ENCODE peak calls at places on chromosomes 13 and 19, in four cellular contexts. D is heart left ventricle, G is breast epithelium, B is thyroid gland. T is an unnamed sample. For H3K9me3, the result is how much of the 10 kb centered on the place peaks cover.

GRCh38 chr13:76522083-76522755 is 364.0 kb downstream of the KCTD12 start:
- DNase-seq in D (no peak), G (no peak), B (no peak), T (no peak)

GRCh38 chr13:42174344-42175162 is 97.4 kb upstream of the AKAP11 start:
- DNase-seq in D (no peak), G (no peak), B (no peak), T (no peak)

GRCh38 chr19:39677931-39678889 is 22.5 kb downstream of the LGALS16 start:
- DNase-seq in D (no peak), G (peak), B (peak), T (no peak)

GRCh38 chr19:7242601-7243258 is 51.5 kb downstream of the INSR start:
- DNase-seq in D (no peak), G (no peak), B (peak), T (no peak)

GRCh38 chr19:45470147-45471081 is 2.6 kb downstream of the FOSB start:
- DNase-seq in D (peak), G (no peak), B (peak), T (peak)

GRCh38 chr19:3538965-3539742 is at the start of gene TEKTIP1:
- DNase-seq in D (no peak), G (no peak), B (no peak), T (no peak)

GRCh38 chr13:106573279-106573831 is 5.4 kb upstream of the ARGLU1 start:
- DNase-seq in D (no peak), G (no peak), B (no peak), T (no peak)

GRCh38 chr13:108797354-108797753 is 167.9 kb downstream of the MYO16 start:
- DNase-seq in D (no peak), G (no peak), B (no peak), T (no peak)

GRCh38 chr19:28435551-28436261 is 777.2 kb downstream of the UQCRFS1 start:
- DNase-seq in D (no peak), G (no peak), B (no peak), T (no peak)

GRCh38 chr19:7993560-7993959 is 11.9 kb downstream of the ELAVL1 start:
- DNase-seq in D (no peak), G (no peak), B (peak), T (no peak)

GRCh38 chr19:41627966-41628675 is 1.2 kb upstream of the CEACAM4 start:
- DNase-seq in D (no peak), G (no peak), B (no peak), T (no peak)

GRCh38 chr13:36872621-36873020 is 47.4 kb downstream of the SMAD9 start:
- DNase-seq in D (no peak), G (no peak), B (peak), T (peak)

GRCh38 chr19:45187421-45188100 is 9.0 kb downstream of the BLOC1S3 start:
- DNase-seq in D (no peak), G (no peak), B (peak), T (no peak)

DNA sequence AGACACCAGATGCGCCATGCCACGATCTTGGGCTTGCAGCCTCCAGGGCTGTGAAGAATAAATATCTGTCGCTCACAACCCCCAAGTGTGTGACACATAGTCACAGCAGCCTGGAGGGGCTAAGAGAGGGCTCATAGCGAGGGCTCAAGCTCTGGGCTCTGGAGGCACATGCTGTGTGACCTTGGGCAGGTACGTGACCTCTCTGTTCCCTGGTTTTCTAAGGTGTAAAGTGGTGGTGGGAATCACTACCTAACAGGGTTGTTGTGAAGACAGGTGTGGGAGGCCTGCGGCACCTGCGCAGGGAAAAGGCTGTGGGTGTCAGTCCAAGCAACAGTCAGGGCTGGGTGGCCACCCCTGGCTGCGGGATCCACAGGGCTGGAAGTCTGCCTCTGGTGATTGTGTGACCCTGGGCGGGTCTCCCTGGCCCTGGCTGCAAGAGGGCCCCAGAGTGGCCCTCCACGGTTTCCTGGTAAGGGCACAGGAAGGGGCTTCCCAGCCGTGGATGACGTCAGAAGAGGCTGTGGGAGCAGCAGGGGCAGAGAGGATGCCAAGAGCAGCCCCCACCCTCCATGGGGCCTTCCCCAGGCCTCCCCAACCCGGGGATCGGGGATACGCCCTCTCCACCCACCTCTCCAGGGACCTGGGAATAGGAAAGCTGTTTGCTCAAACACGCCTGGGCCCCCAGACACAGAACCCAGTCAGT is 218.8 kb upstream of the SGCG start:
- DNase-seq in D (no peak), G (no peak), B (no peak), T (no peak)
- TF ChIP-seq POLR2A in D (no peak), G (no peak), B (no peak), T (no peak)

DNA sequence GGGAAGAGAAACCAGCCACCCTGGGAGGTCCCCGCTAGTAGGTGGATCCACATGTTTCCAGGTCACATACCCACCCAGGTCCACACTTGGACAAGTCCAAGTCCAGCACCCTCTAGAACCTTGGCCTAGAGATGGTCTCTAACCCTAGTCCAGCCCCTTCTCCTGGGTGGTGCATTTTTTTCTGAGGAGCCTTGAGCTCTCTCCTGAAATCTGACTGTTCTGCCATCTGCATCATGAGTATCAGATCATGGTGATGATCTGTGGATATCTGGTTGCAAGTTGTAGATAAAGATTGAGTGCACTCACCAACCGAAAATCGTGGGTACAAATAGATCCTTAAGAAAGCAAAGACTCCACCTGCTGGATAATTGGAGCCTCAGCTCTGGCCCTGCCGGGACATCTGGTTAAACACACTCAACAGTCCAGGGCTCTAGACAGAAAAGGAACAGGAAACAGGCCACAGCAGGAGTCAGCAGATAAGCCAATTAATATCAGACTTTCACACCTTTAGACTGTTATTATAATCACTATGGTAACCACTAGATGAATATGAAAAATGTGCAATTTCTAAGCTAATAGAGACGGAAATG is 41.1 kb downstream of the GPR12 start:
- DNase-seq in D (no peak), G (no peak), B (no peak), T (no peak)
- TF ChIP-seq CTCF in D (no peak), G (no peak), B (no peak), T (no peak)

GRCh38 chr13:67077132-67077531 is 153.0 kb downstream of the PCDH9 start:
- DNase-seq in D (no peak), G (no peak), B (no peak), T (no peak)
- H3K9me3 ChIP-seq in D (under half), G (under half), B (under half), T (under half)

DNA sequence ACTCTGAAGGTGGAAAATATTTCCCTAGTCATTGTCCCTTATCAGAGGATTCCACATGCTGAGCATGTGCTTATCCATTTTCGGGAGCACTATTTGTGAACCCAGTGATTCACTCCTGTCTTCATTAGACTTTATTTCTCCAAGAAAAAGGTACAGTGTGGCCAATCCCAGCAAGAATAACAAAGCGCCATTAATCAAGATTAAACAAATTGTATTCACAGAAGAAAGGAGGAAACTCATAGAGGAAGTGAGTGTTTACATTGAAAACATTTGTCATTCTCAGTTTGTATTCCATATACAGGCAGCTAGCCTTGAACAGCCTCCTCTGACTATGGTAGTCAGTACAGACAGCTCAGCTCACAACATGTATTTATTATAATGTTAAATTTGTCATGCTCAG is 1669.9 kb upstream of the SPRY2 start:
- DNase-seq in D (no peak), G (no peak), B (no peak), T (no peak)
- TF ChIP-seq POLR2A in D (no peak), G (no peak), B (no peak), T (no peak)

GRCh38 chr19:1132625-1133383 is 29.0 kb downstream of the GPX4 start:
- DNase-seq in D (no peak), G (no peak), B (no peak), T (peak)

GRCh38 chr19:1133471-1133929 is 29.7 kb downstream of the GPX4 start:
- DNase-seq in D (no peak), G (no peak), B (peak), T (peak)

GRCh38 chr19:1130801-1131717 is 27.3 kb downstream of the GPX4 start:
- DNase-seq in D (no peak), G (no peak), B (no peak), T (peak)

GRCh38 chr19:1129535-1129934 is 25.7 kb downstream of the GPX4 start:
- DNase-seq in D (no peak), G (no peak), B (no peak), T (no peak)

GRCh38 chr19:1131718-1132552 is 28.1 kb downstream of the GPX4 start:
- DNase-seq in D (peak), G (peak), B (peak), T (peak)
- TF ChIP-seq CTCF in D (no peak), G (peak), B (no peak), T (peak)

DNA sequence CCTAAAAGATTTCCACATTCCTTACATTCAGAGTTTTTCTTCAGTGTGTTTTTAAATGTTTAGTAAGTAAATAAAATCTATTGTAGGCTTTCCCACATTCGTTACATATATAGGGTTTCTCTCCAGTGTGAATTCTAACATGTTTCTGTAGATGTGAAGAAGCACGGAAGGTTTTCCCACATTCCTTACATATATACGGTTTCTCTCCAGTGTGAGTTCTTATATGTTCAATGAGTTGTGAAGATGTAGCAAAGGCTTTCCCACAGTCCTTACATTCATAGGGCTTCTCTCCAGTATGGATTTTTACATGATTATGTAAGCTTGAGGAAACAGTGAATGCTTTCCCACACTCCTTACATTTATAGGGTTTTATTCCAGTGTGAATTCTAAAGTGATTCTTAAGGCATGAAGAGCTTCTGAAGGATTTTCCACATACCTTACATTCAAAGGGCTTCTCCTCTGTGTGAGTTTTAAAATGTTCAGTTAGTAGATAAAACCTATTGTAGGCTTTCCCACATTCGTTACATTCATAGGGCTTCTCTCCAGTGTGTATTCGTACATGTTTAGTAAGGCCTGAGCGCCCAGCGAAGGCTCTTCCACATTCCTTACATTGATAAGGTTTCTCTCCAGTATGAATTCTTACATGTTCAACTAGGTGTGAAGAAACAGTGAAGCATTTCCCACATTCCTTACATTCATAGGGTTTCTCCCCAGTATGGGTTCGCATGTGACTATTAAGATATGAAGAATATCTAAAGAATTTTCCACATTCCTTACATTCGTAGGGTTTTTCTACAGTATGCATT is 18.2 kb downstream of the ZNF121 start:
- DNase-seq in D (no peak), G (no peak), B (no peak), T (no peak)
- H3K9me3 ChIP-seq in D (half or more), G (half or more), B (under half), T (half or more)

DNA sequence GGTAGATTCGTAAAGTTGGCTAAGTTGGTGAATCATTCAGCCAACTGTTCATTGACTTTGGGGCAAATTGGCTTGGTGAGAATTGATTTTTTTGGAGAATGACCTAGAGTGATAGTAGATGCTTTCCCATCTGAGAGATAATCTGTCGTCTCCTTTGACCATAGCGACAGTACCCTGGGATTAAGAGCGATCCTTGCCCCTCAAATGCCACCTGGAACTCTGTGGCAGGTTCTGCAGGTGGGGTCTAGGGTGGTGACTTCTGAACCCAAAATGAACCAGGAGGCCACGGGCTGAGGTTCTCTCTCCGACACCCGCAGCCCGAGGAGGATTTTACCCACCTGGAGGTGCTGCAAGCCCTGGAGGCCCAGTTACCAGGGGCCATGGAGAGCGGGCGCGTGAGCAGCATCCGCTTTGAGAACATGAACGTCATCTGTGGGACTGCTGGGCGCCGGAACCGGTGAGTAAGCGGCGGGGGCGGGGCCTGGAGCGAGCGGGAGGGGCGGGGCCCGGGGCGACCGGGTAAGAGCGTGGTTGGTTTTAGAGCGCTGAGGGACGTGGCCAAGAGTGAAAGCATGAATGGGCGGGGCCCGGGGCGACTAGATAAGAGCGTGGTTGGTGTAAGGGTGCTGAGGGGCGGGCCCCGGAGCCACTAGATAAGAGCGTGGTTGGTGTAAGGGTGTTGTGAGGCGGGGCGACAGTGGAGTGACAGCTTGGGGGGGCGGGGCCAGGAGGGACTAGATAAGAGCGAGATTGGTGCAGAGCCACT is 8.6 kb downstream of the C19orf81 start:
- DNase-seq in D (peak), G (peak), B (peak), T (peak)
- TF ChIP-seq POLR2A in D (no peak), G (no peak), B (no peak), T (no peak)

GRCh38 chr13:90455861-90456260 is 891.6 kb upstream of the MIR17HG start:
- DNase-seq in D (no peak), G (no peak), B (no peak), T (no peak)
- TF ChIP-seq CTCF in D (no peak), G (no peak), B (no peak), T (no peak)

GRCh38 chr19:51965583-51965982 is 21.1 kb downstream of the ZNF350 start:
- DNase-seq in D (no peak), G (no peak), B (no peak), T (no peak)

GRCh38 chr19:51959791-51960190 is 26.8 kb downstream of the ZNF350 start:
- DNase-seq in D (no peak), G (no peak), B (no peak), T (no peak)
- H3K9me3 ChIP-seq in D (half or more), G (half or more), B (under half), T (half or more)

GRCh38 chr13:99606322-99607089 is 105.2 kb downstream of the TM9SF2 start:
- DNase-seq in D (peak), G (peak), B (peak), T (peak)
- TF ChIP-seq POLR2A in D (peak), G (no peak), B (peak), T (peak)

T was measured in transverse colon.